ENCODE peak calls at places on chromosomes 2 and 18, in ten cellular contexts. I is GM12864; N is epithelial cell of esophagus; E is left ventricle myocardium inferior; C is Calu3; A is fibroblast of lung; L is kidney epithelial cell; W is heart left ventricle; J is OCI-LY7; Y is CD4-positive, alpha-beta T cell. Q is an unnamed sample.

GRCh38 chr2:58019209-58019608 is 27.4 kb upstream of the VRK2 start:
- DNase-seq in I (no peak), N (no peak), E (no peak), C (no peak), A (peak), L (no peak), W (no peak), J (no peak), Y (no peak), Q (peak)

GRCh38 chr2:96909651-96910050 is 39.8 kb upstream of the SEMA4C start:
- DNase-seq in I (no peak), N (no peak), E (peak), C (no peak), A (no peak), L (no peak), W (peak), J (no peak), Y (no peak), Q (no peak)

GRCh38 chr2:39724828-39725144 is 54.3 kb downstream of the THUMPD2 start:
- DNase-seq in I (no peak), N (peak), E (no peak), C (no peak), A (peak), L (no peak), W (no peak), J (no peak), Y (no peak), Q (no peak)

GRCh38 chr2:237072067-237072931 is 13.4 kb upstream of the COPS8 start:
- DNase-seq in I (no peak), N (peak), E (peak), C (peak), A (peak), L (no peak), W (peak), J (peak), Y (peak), Q (peak)

GRCh38 chr2:185433824-185434223 is 304.8 kb upstream of the FSIP2 start:
- DNase-seq in I (no peak), N (peak), E (no peak), C (no peak), A (peak), L (no peak), W (no peak), J (no peak), Y (no peak), Q (no peak)

GRCh38 chr2:128552806-128553551 is 234.3 kb upstream of the HS6ST1 start:
- DNase-seq in I (no peak), N (no peak), E (peak), C (no peak), A (peak), L (no peak), W (no peak), J (no peak), Y (no peak), Q (no peak)

GRCh38 chr2:215793747-215794595 is 219.4 kb downstream of the MREG start:
- DNase-seq in I (no peak), N (peak), E (no peak), C (peak), A (peak), L (peak), W (no peak), J (no peak), Y (no peak), Q (no peak)

GRCh38 chr2:143397886-143398614 is 268.8 kb downstream of the ARHGAP15 start:
- DNase-seq in I (no peak), N (peak), E (no peak), C (no peak), A (peak), L (no peak), W (no peak), J (no peak), Y (no peak), Q (no peak)

GRCh38 chr2:128311755-128312341 is 6.8 kb downstream of the HS6ST1 start:
- DNase-seq in I (no peak), N (no peak), E (no peak), C (no peak), A (no peak), L (no peak), W (no peak), J (no peak), Y (no peak), Q (no peak)

GRCh38 chr2:126777620-126777978 is 121.1 kb upstream of the TEX51 start:
- DNase-seq in I (no peak), N (no peak), E (no peak), C (no peak), A (no peak), L (no peak), W (no peak), J (no peak), Y (no peak), Q (no peak)

DNA sequence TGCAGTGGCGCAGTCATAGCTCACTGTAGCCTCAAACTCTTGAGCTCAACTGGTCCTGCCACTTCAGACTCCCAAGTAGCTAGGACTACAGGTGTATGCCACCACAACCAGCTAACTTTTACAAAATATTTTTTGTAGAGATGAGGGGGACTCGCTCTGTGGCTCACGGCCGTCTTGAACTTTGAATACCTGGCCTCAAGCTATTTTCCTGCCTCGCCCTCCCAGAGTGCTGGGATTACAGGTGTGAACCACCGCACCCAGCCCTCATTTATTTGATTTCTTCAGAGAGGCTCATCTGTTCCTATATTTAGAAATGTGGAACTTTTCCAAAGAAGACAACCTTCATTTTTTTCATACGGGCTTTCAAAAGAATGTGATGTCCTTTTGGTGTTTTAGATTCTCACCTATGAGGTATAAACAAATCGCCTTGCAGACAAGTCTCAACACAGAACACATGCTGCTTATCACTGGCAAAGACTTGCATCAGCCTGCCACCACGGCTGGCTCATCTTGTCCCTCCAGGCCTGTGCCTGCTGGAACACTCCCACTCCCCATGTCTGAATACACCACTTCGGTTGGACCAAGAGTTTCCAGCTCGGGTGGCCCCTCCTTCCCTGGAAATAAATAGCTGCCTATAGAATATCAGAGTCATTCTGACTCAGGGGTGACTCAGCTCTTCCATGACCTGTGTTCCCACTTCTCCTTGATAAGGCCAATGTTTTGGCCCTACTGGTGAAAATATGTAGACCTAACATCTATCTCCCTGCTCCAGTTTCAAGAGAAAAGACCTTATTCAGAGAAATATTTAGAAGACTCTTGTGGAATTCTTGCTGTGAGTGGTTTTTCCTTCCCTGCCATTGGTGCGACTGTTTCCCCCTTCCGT is 202.6 kb downstream of the TGIF1 start:
- DNase-seq in I (peak), N (peak), E (peak), C (peak), A (peak), L (peak), W (peak), J (no peak), Y (no peak), Q (no peak)
- TF ChIP-seq CTCF in I (no peak), N (peak), E (no peak), C (no peak), A (no peak), L (no peak), W (no peak), J (no peak), Y (no peak), Q (no peak)

GRCh38 chr2:46769809-46770208 is 145.8 kb downstream of the MCFD2 start:
- DNase-seq in I (no peak), N (no peak), E (no peak), C (no peak), A (no peak), L (no peak), W (no peak), J (peak), Y (no peak), Q (no peak)
- TF ChIP-seq CTCF in I (peak), N (no peak), E (no peak), C (no peak), A (peak), L (peak), W (no peak), J (peak), Y (no peak), Q (no peak)

GRCh38 chr2:1886405-1886992 is 142.2 kb upstream of the PXDN start:
- DNase-seq in I (peak), N (peak), E (peak), C (peak), A (peak), L (peak), W (peak), J (peak), Y (peak), Q (peak)

GRCh38 chr2:1884933-1885580 is 140.7 kb upstream of the PXDN start:
- DNase-seq in I (no peak), N (peak), E (no peak), C (no peak), A (peak), L (peak), W (peak), J (no peak), Y (no peak), Q (no peak)

GRCh38 chr2:1889099-1889650 is 144.9 kb upstream of the PXDN start:
- DNase-seq in I (no peak), N (no peak), E (no peak), C (no peak), A (no peak), L (no peak), W (no peak), J (no peak), Y (no peak), Q (no peak)

GRCh38 chr2:1887106-1887505 is 142.8 kb upstream of the PXDN start:
- DNase-seq in I (no peak), N (no peak), E (no peak), C (no peak), A (no peak), L (no peak), W (no peak), J (no peak), Y (no peak), Q (no peak)

GRCh38 chr2:1887915-1888314 is 143.6 kb upstream of the PXDN start:
- DNase-seq in I (no peak), N (no peak), E (no peak), C (no peak), A (peak), L (peak), W (no peak), J (no peak), Y (no peak), Q (no peak)
- TF ChIP-seq CTCF in I (peak), N (peak), E (peak), C (no peak), A (no peak), L (peak), W (no peak), J (peak), Y (no peak), Q (peak)

GRCh38 chr18:902179-902718 is 2.4 kb upstream of the ADCYAP1 start:
- DNase-seq in I (no peak), N (no peak), E (no peak), C (peak), A (peak), L (no peak), W (no peak), J (no peak), Y (no peak), Q (no peak)
- TF ChIP-seq CTCF in I (no peak), N (no peak), E (no peak), C (no peak), A (no peak), L (peak), W (no peak), J (no peak), Y (no peak), Q (no peak)

GRCh38 chr18:864872-865273 is 39.8 kb upstream of the ADCYAP1 start:
- DNase-seq in I (peak), N (peak), E (peak), C (peak), A (peak), L (no peak), W (peak), J (peak), Y (peak), Q (peak)
- TF ChIP-seq CTCF in I (peak), N (peak), E (peak), C (peak), A (peak), L (peak), W (peak), J (peak), Y (peak), Q (peak)